ENCODE peak calls at places on chromosomes 5 and 9, in six cellular contexts. One of them, this sample, is unnamed. For H3K27me3, the result is how much of the 10 kb centered on the place peaks cover.

GRCh38 chr5:173771743-173772406 is 116.3 kb upstream of the CPEB4 start:
- DNase-seq in CD4-positive, alpha-beta T cell: no peak
- DNase-seq in CD8-positive, alpha-beta T cell: no peak
- DNase-seq in body of pancreas: no peak
- DNase-seq in mesendoderm: no peak
- DNase-seq in SJSA1: no peak
- DNase-seq in this sample: no peak

GRCh38 chr9:101366038-101366756 is 18.6 kb downstream of the BAAT start:
- DNase-seq in SJSA1: no peak
- DNase-seq in body of pancreas: no peak
- DNase-seq in CD4-positive, alpha-beta T cell: no peak
- DNase-seq in mesendoderm: no peak
- DNase-seq in CD8-positive, alpha-beta T cell: no peak
- DNase-seq in this sample: no peak

GRCh38 chr5:139481122-139481533 is 1.4 kb downstream of the STING1 start:
- DNase-seq in CD8-positive, alpha-beta T cell: no peak
- DNase-seq in body of pancreas: no peak
- DNase-seq in mesendoderm: no peak
- DNase-seq in CD4-positive, alpha-beta T cell: no peak
- DNase-seq in SJSA1: no peak
- DNase-seq in this sample: no peak

GRCh38 chr9:121972501-121972981 is 120.6 kb downstream of the TTLL11 start:
- DNase-seq in CD4-positive, alpha-beta T cell: no peak
- DNase-seq in CD8-positive, alpha-beta T cell: no peak
- DNase-seq in body of pancreas: peak
- DNase-seq in mesendoderm: no peak
- DNase-seq in SJSA1: peak
- DNase-seq in this sample: no peak

GRCh38 chr5:28807230-28807629 is 1768.8 kb upstream of the CDH9 start:
- DNase-seq in CD4-positive, alpha-beta T cell: no peak
- DNase-seq in body of pancreas: no peak
- DNase-seq in mesendoderm: no peak
- DNase-seq in SJSA1: no peak
- DNase-seq in CD8-positive, alpha-beta T cell: no peak
- DNase-seq in this sample: no peak

GRCh38 chr9:4080889-4081548 is 218.8 kb downstream of the GLIS3 start:
- DNase-seq in SJSA1: no peak
- DNase-seq in CD4-positive, alpha-beta T cell: no peak
- DNase-seq in mesendoderm: peak
- DNase-seq in body of pancreas: no peak
- DNase-seq in CD8-positive, alpha-beta T cell: no peak
- DNase-seq in this sample: no peak

GRCh38 chr9:136683173-136683745 is 4.0 kb downstream of the AGPAT2 start:
- DNase-seq in CD4-positive, alpha-beta T cell: no peak
- DNase-seq in CD8-positive, alpha-beta T cell: no peak
- DNase-seq in body of pancreas: no peak
- DNase-seq in SJSA1: no peak
- DNase-seq in mesendoderm: no peak
- DNase-seq in this sample: no peak

GRCh38 chr5:9058161-9058560 is 487.7 kb downstream of the SEMA5A start:
- DNase-seq in mesendoderm: no peak
- DNase-seq in CD8-positive, alpha-beta T cell: no peak
- DNase-seq in SJSA1: no peak
- DNase-seq in CD4-positive, alpha-beta T cell: no peak
- DNase-seq in body of pancreas: no peak
- DNase-seq in this sample: no peak

GRCh38 chr9:73132034-73132776 is 19.5 kb upstream of the ANXA1 start:
- DNase-seq in CD4-positive, alpha-beta T cell: peak
- DNase-seq in SJSA1: peak
- DNase-seq in mesendoderm: peak
- DNase-seq in body of pancreas: peak
- DNase-seq in CD8-positive, alpha-beta T cell: peak
- DNase-seq in this sample: peak

GRCh38 chr5:139394123-139394653 is 716 bp downstream of the PROB1 start:
- DNase-seq in SJSA1: no peak
- DNase-seq in CD8-positive, alpha-beta T cell: no peak
- DNase-seq in body of pancreas: peak
- DNase-seq in CD4-positive, alpha-beta T cell: peak
- DNase-seq in mesendoderm: peak
- DNase-seq in this sample: no peak

GRCh38 chr9:81687521-81688261 is 1.7 kb downstream of the TLE1 start:
- DNase-seq in mesendoderm: peak
- DNase-seq in SJSA1: peak
- DNase-seq in CD8-positive, alpha-beta T cell: no peak
- DNase-seq in CD4-positive, alpha-beta T cell: no peak
- DNase-seq in body of pancreas: peak
- DNase-seq in this sample: peak

GRCh38 chr5:146313027-146313426 is 25.6 kb upstream of the POU4F3 start:
- DNase-seq in CD8-positive, alpha-beta T cell: no peak
- DNase-seq in body of pancreas: no peak
- DNase-seq in SJSA1: no peak
- DNase-seq in CD4-positive, alpha-beta T cell: no peak
- DNase-seq in mesendoderm: no peak
- DNase-seq in this sample: no peak

GRCh38 chr5:179355976-179356968 is 11.0 kb upstream of the ADAMTS2 start:
- DNase-seq in SJSA1: no peak
- DNase-seq in mesendoderm: no peak
- DNase-seq in CD4-positive, alpha-beta T cell: no peak
- DNase-seq in body of pancreas: no peak
- DNase-seq in CD8-positive, alpha-beta T cell: no peak
- DNase-seq in this sample: no peak

GRCh38 chr5:35180046-35180445 is 50.2 kb downstream of the PRLR start:
- DNase-seq in CD8-positive, alpha-beta T cell: no peak
- DNase-seq in CD4-positive, alpha-beta T cell: no peak
- DNase-seq in SJSA1: no peak
- DNase-seq in mesendoderm: no peak
- DNase-seq in body of pancreas: no peak
- DNase-seq in this sample: no peak

GRCh38 chr9:99852617-99853016 is 30.9 kb downstream of the NR4A3 start:
- DNase-seq in CD4-positive, alpha-beta T cell: no peak
- DNase-seq in SJSA1: no peak
- DNase-seq in body of pancreas: no peak
- DNase-seq in mesendoderm: no peak
- DNase-seq in CD8-positive, alpha-beta T cell: no peak
- DNase-seq in this sample: no peak

GRCh38 chr9:118321823-118322222 is 617.6 kb downstream of the TLR4 start:
- DNase-seq in CD4-positive, alpha-beta T cell: no peak
- DNase-seq in mesendoderm: no peak
- DNase-seq in CD8-positive, alpha-beta T cell: no peak
- DNase-seq in SJSA1: no peak
- DNase-seq in body of pancreas: no peak
- DNase-seq in this sample: no peak

GRCh38 chr5:40676643-40677333 is 2.9 kb upstream of the PTGER4 start:
- DNase-seq in CD4-positive, alpha-beta T cell: no peak
- DNase-seq in CD8-positive, alpha-beta T cell: no peak
- DNase-seq in body of pancreas: peak
- DNase-seq in SJSA1: peak
- DNase-seq in mesendoderm: peak
- DNase-seq in this sample: no peak

GRCh38 chr5:73486119-73486899 is 11.9 kb upstream of the BTF3 start:
- DNase-seq in SJSA1: no peak
- DNase-seq in CD8-positive, alpha-beta T cell: no peak
- DNase-seq in body of pancreas: no peak
- DNase-seq in CD4-positive, alpha-beta T cell: no peak
- DNase-seq in mesendoderm: peak
- DNase-seq in this sample: no peak

GRCh38 chr9:38119570-38119969 is 50.5 kb upstream of the SHB start:
- DNase-seq in mesendoderm: no peak
- DNase-seq in SJSA1: no peak
- DNase-seq in CD4-positive, alpha-beta T cell: no peak
- DNase-seq in CD8-positive, alpha-beta T cell: no peak
- DNase-seq in body of pancreas: no peak
- DNase-seq in this sample: no peak

GRCh38 chr5:150085950-150086715 is at the start of gene CSF1R:
- DNase-seq in CD8-positive, alpha-beta T cell: no peak
- DNase-seq in CD4-positive, alpha-beta T cell: no peak
- DNase-seq in SJSA1: no peak
- DNase-seq in mesendoderm: no peak
- DNase-seq in body of pancreas: no peak
- DNase-seq in this sample: no peak

GRCh38 chr5:107668933-107669542 is 1.7 kb downstream of the EFNA5 start:
- DNase-seq in mesendoderm: peak
- DNase-seq in CD4-positive, alpha-beta T cell: no peak
- DNase-seq in SJSA1: no peak
- DNase-seq in CD8-positive, alpha-beta T cell: no peak
- DNase-seq in body of pancreas: no peak
- DNase-seq in this sample: no peak

GRCh38 chr9:92726348-92726747 is 38.3 kb downstream of the BICD2 start:
- DNase-seq in mesendoderm: no peak
- DNase-seq in SJSA1: no peak
- DNase-seq in CD4-positive, alpha-beta T cell: no peak
- DNase-seq in body of pancreas: no peak
- DNase-seq in CD8-positive, alpha-beta T cell: no peak
- DNase-seq in this sample: no peak

GRCh38 chr9:98331536-98332259 is 76.2 kb upstream of the TBC1D2 start:
- DNase-seq in CD8-positive, alpha-beta T cell: no peak
- DNase-seq in mesendoderm: peak
- DNase-seq in CD4-positive, alpha-beta T cell: no peak
- DNase-seq in body of pancreas: no peak
- DNase-seq in SJSA1: no peak
- DNase-seq in this sample: peak

GRCh38 chr5:44336708-44337107 is 52.5 kb downstream of the FGF10 start:
- DNase-seq in mesendoderm: no peak
- DNase-seq in CD8-positive, alpha-beta T cell: no peak
- DNase-seq in body of pancreas: no peak
- DNase-seq in CD4-positive, alpha-beta T cell: no peak
- DNase-seq in SJSA1: no peak
- DNase-seq in this sample: no peak

GRCh38 chr9:95769909-95770433 is 105.5 kb upstream of the ERCC6L2 start:
- DNase-seq in mesendoderm: no peak
- DNase-seq in CD4-positive, alpha-beta T cell: no peak
- DNase-seq in CD8-positive, alpha-beta T cell: no peak
- DNase-seq in body of pancreas: no peak
- DNase-seq in SJSA1: no peak
- DNase-seq in this sample: no peak

GRCh38 chr5:140677947-140678346 is 4.6 kb upstream of the DND1 start:
- DNase-seq in body of pancreas: no peak
- DNase-seq in mesendoderm: no peak
- DNase-seq in CD8-positive, alpha-beta T cell: no peak
- DNase-seq in SJSA1: no peak
- DNase-seq in CD4-positive, alpha-beta T cell: no peak
- DNase-seq in this sample: no peak

GRCh38 chr5:139788294-139788875 is 7.2 kb upstream of the PSD2 start:
- DNase-seq in CD8-positive, alpha-beta T cell: no peak
- DNase-seq in SJSA1: no peak
- DNase-seq in body of pancreas: peak
- DNase-seq in CD4-positive, alpha-beta T cell: no peak
- DNase-seq in mesendoderm: no peak
- DNase-seq in this sample: peak

GRCh38 chr9:28050046-28050445 is 476.8 kb upstream of the C9orf72 start:
- DNase-seq in body of pancreas: no peak
- DNase-seq in CD4-positive, alpha-beta T cell: no peak
- DNase-seq in mesendoderm: no peak
- DNase-seq in CD8-positive, alpha-beta T cell: no peak
- DNase-seq in SJSA1: no peak
- DNase-seq in this sample: no peak

GRCh38 chr9:107784235-107784958 is 294.8 kb upstream of the KLF4 start:
- DNase-seq in SJSA1: no peak
- DNase-seq in mesendoderm: peak
- DNase-seq in CD8-positive, alpha-beta T cell: no peak
- DNase-seq in CD4-positive, alpha-beta T cell: no peak
- DNase-seq in body of pancreas: peak
- DNase-seq in this sample: no peak

GRCh38 chr5:87243161-87243877 is 24.4 kb upstream of the RASA1 start:
- DNase-seq in mesendoderm: no peak
- DNase-seq in SJSA1: no peak
- DNase-seq in CD4-positive, alpha-beta T cell: no peak
- DNase-seq in CD8-positive, alpha-beta T cell: no peak
- DNase-seq in body of pancreas: no peak
- DNase-seq in this sample: no peak
- H3K27me3 ChIP-seq in mesendoderm: under half
- H3K27me3 ChIP-seq in SJSA1: under half
- H3K27me3 ChIP-seq in CD4-positive, alpha-beta T cell: under half
- H3K27me3 ChIP-seq in CD8-positive, alpha-beta T cell: under half
- H3K27me3 ChIP-seq in body of pancreas: under half
- H3K27me3 ChIP-seq in this sample: under half

GRCh38 chr9:89143266-89143665 is 35.4 kb downstream of the SHC3 start:
- DNase-seq in body of pancreas: no peak
- DNase-seq in CD4-positive, alpha-beta T cell: no peak
- DNase-seq in mesendoderm: peak
- DNase-seq in CD8-positive, alpha-beta T cell: no peak
- DNase-seq in SJSA1: no peak
- DNase-seq in this sample: no peak

GRCh38 chr9:89139450-89139849 is 39.2 kb downstream of the SHC3 start:
- DNase-seq in CD8-positive, alpha-beta T cell: no peak
- DNase-seq in body of pancreas: no peak
- DNase-seq in mesendoderm: no peak
- DNase-seq in SJSA1: no peak
- DNase-seq in CD4-positive, alpha-beta T cell: no peak
- DNase-seq in this sample: no peak

GRCh38 chr9:89149726-89150125 is 28.9 kb downstream of the SHC3 start:
- DNase-seq in CD4-positive, alpha-beta T cell: no peak
- DNase-seq in mesendoderm: no peak
- DNase-seq in SJSA1: peak
- DNase-seq in body of pancreas: no peak
- DNase-seq in CD8-positive, alpha-beta T cell: no peak
- DNase-seq in this sample: no peak

GRCh38 chr9:89144242-89144641 is 34.4 kb downstream of the SHC3 start:
- DNase-seq in mesendoderm: peak
- DNase-seq in CD8-positive, alpha-beta T cell: no peak
- DNase-seq in body of pancreas: no peak
- DNase-seq in SJSA1: no peak
- DNase-seq in CD4-positive, alpha-beta T cell: no peak
- DNase-seq in this sample: no peak

GRCh38 chr9:89145086-89145485 is 33.5 kb downstream of the SHC3 start:
- DNase-seq in body of pancreas: no peak
- DNase-seq in mesendoderm: no peak
- DNase-seq in CD8-positive, alpha-beta T cell: no peak
- DNase-seq in CD4-positive, alpha-beta T cell: no peak
- DNase-seq in SJSA1: peak
- DNase-seq in this sample: no peak
- H3K27ac ChIP-seq in body of pancreas: no peak
- H3K27ac ChIP-seq in mesendoderm: no peak
- H3K27ac ChIP-seq in CD8-positive, alpha-beta T cell: no peak
- H3K27ac ChIP-seq in CD4-positive, alpha-beta T cell: no peak
- H3K27ac ChIP-seq in SJSA1: peak
- H3K27ac ChIP-seq in this sample: peak

DNA sequence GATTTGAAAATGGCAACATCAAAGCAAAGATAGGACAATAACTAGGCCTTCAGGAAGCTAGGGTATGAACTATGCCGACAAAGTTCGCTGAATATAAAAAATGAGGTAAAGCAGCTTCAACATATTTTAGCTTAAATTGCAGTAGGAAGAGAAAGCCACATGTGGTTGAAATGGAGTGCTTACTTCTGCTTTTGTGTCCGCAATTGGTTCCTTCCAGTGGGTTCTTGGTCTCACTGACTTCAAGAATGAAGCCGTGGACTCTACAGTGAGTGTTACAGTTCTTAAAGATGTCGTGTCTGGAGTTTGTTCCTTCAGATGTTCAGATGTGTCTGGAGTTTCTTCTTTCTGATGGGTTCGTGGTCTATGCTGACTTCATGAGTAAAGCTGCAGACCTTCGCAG is 95.2 kb downstream of the APTX start:
- DNase-seq in mesendoderm: no peak
- DNase-seq in body of pancreas: no peak
- DNase-seq in CD4-positive, alpha-beta T cell: no peak
- DNase-seq in SJSA1: no peak
- DNase-seq in CD8-positive, alpha-beta T cell: no peak
- DNase-seq in this sample: no peak
- H3K27me3 ChIP-seq in mesendoderm: under half
- H3K27me3 ChIP-seq in body of pancreas: under half
- H3K27me3 ChIP-seq in CD4-positive, alpha-beta T cell: under half
- H3K27me3 ChIP-seq in SJSA1: under half
- H3K27me3 ChIP-seq in CD8-positive, alpha-beta T cell: under half
- H3K27me3 ChIP-seq in this sample: under half

GRCh38 chr5:113082547-113082905 is 105.9 kb downstream of the DCP2 start:
- DNase-seq in SJSA1: no peak
- DNase-seq in CD8-positive, alpha-beta T cell: no peak
- DNase-seq in mesendoderm: no peak
- DNase-seq in body of pancreas: no peak
- DNase-seq in CD4-positive, alpha-beta T cell: no peak
- DNase-seq in this sample: no peak
- H3K27ac ChIP-seq in SJSA1: no peak
- H3K27ac ChIP-seq in CD8-positive, alpha-beta T cell: no peak
- H3K27ac ChIP-seq in mesendoderm: no peak
- H3K27ac ChIP-seq in body of pancreas: no peak
- H3K27ac ChIP-seq in CD4-positive, alpha-beta T cell: no peak
- H3K27ac ChIP-seq in this sample: peak